ENCODE peak calls at places on chromosomes 3 and 15, in six cellular contexts. One of them, this sample, is unnamed.

GRCh38 chr3:197196192-197196591 is 102.2 kb downstream of the DLG1 start:
- DNase-seq in memory B cell: no peak
- DNase-seq in SW480: no peak
- DNase-seq in nucleus accumbens: no peak
- DNase-seq in endothelial cell: no peak
- DNase-seq in foreskin keratinocyte: no peak
- DNase-seq in this sample: no peak

GRCh38 chr3:186327912-186328487 is 34.0 kb downstream of the DGKG start:
- DNase-seq in endothelial cell: no peak
- DNase-seq in nucleus accumbens: no peak
- DNase-seq in foreskin keratinocyte: no peak
- DNase-seq in SW480: no peak
- DNase-seq in memory B cell: no peak
- DNase-seq in this sample: no peak

GRCh38 chr3:111538687-111539086 is 3.3 kb upstream of the CD96 start:
- DNase-seq in memory B cell: no peak
- DNase-seq in foreskin keratinocyte: peak
- DNase-seq in endothelial cell: no peak
- DNase-seq in SW480: peak
- DNase-seq in nucleus accumbens: no peak
- DNase-seq in this sample: no peak

GRCh38 chr3:66492672-66493071 is 8.2 kb downstream of the LRIG1 start:
- DNase-seq in SW480: no peak
- DNase-seq in nucleus accumbens: no peak
- DNase-seq in endothelial cell: no peak
- DNase-seq in memory B cell: no peak
- DNase-seq in foreskin keratinocyte: no peak
- DNase-seq in this sample: no peak

GRCh38 chr3:54756330-54756731 is 171.5 kb downstream of the LRTM1 start:
- DNase-seq in nucleus accumbens: no peak
- DNase-seq in memory B cell: no peak
- DNase-seq in foreskin keratinocyte: no peak
- DNase-seq in endothelial cell: no peak
- DNase-seq in SW480: no peak
- DNase-seq in this sample: no peak

GRCh38 chr3:75042941-75043340 is 428.5 kb upstream of the CNTN3 start:
- DNase-seq in SW480: no peak
- DNase-seq in memory B cell: no peak
- DNase-seq in nucleus accumbens: no peak
- DNase-seq in endothelial cell: no peak
- DNase-seq in foreskin keratinocyte: no peak
- DNase-seq in this sample: no peak

GRCh38 chr15:25536801-25537310 is 98.0 kb upstream of the UBE3A start:
- DNase-seq in SW480: no peak
- DNase-seq in foreskin keratinocyte: no peak
- DNase-seq in nucleus accumbens: no peak
- DNase-seq in memory B cell: no peak
- DNase-seq in endothelial cell: no peak
- DNase-seq in this sample: no peak

GRCh38 chr3:192991351-192991750 is 73.7 kb upstream of the MB21D2 start:
- DNase-seq in endothelial cell: no peak
- DNase-seq in nucleus accumbens: no peak
- DNase-seq in SW480: no peak
- DNase-seq in memory B cell: no peak
- DNase-seq in foreskin keratinocyte: no peak
- DNase-seq in this sample: no peak

GRCh38 chr3:7506606-7507180 is 645.8 kb downstream of the GRM7 start:
- DNase-seq in endothelial cell: no peak
- DNase-seq in foreskin keratinocyte: peak
- DNase-seq in SW480: no peak
- DNase-seq in nucleus accumbens: no peak
- DNase-seq in memory B cell: no peak
- DNase-seq in this sample: no peak

GRCh38 chr3:179526989-179527391 is 35.7 kb upstream of the ACTL6A start:
- DNase-seq in SW480: peak
- DNase-seq in nucleus accumbens: no peak
- DNase-seq in memory B cell: no peak
- DNase-seq in foreskin keratinocyte: no peak
- DNase-seq in endothelial cell: peak
- DNase-seq in this sample: no peak

GRCh38 chr3:190710723-190711122 is 151.8 kb downstream of the GMNC start:
- DNase-seq in memory B cell: no peak
- DNase-seq in SW480: no peak
- DNase-seq in foreskin keratinocyte: no peak
- DNase-seq in endothelial cell: no peak
- DNase-seq in nucleus accumbens: no peak
- DNase-seq in this sample: no peak

GRCh38 chr3:197809356-197810020 is 18.4 kb downstream of the LRCH3 start:
- DNase-seq in SW480: no peak
- DNase-seq in memory B cell: no peak
- DNase-seq in nucleus accumbens: no peak
- DNase-seq in foreskin keratinocyte: no peak
- DNase-seq in endothelial cell: no peak
- DNase-seq in this sample: no peak

GRCh38 chr15:44033894-44034293 is 161.2 kb downstream of the FRMD5 start:
- DNase-seq in SW480: no peak
- DNase-seq in foreskin keratinocyte: peak
- DNase-seq in memory B cell: no peak
- DNase-seq in endothelial cell: no peak
- DNase-seq in nucleus accumbens: no peak
- DNase-seq in this sample: peak

GRCh38 chr3:85394424-85394823 is 435.6 kb downstream of the CADM2 start:
- DNase-seq in nucleus accumbens: no peak
- DNase-seq in endothelial cell: no peak
- DNase-seq in SW480: no peak
- DNase-seq in memory B cell: no peak
- DNase-seq in foreskin keratinocyte: no peak
- DNase-seq in this sample: no peak

GRCh38 chr3:177041730-177042551 is 155.3 kb downstream of the TBL1XR1 start:
- DNase-seq in memory B cell: no peak
- DNase-seq in endothelial cell: no peak
- DNase-seq in foreskin keratinocyte: no peak
- DNase-seq in SW480: no peak
- DNase-seq in nucleus accumbens: no peak
- DNase-seq in this sample: no peak

GRCh38 chr3:142152349-142152748 is 3.0 kb upstream of the TFDP2 start:
- DNase-seq in nucleus accumbens: no peak
- DNase-seq in endothelial cell: peak
- DNase-seq in SW480: no peak
- DNase-seq in memory B cell: no peak
- DNase-seq in foreskin keratinocyte: no peak
- DNase-seq in this sample: peak

GRCh38 chr3:49715611-49716121 is 3.8 kb downstream of the AMIGO3 start:
- DNase-seq in SW480: no peak
- DNase-seq in endothelial cell: no peak
- DNase-seq in nucleus accumbens: no peak
- DNase-seq in foreskin keratinocyte: no peak
- DNase-seq in memory B cell: no peak
- DNase-seq in this sample: no peak

GRCh38 chr3:182000454-182000853 is 288.7 kb downstream of the SOX2 start:
- DNase-seq in nucleus accumbens: no peak
- DNase-seq in endothelial cell: no peak
- DNase-seq in memory B cell: no peak
- DNase-seq in SW480: no peak
- DNase-seq in foreskin keratinocyte: no peak
- DNase-seq in this sample: no peak

GRCh38 chr3:58737644-58738043 is 71.1 kb upstream of the FAM3D start:
- DNase-seq in SW480: no peak
- DNase-seq in endothelial cell: no peak
- DNase-seq in foreskin keratinocyte: no peak
- DNase-seq in nucleus accumbens: no peak
- DNase-seq in memory B cell: no peak
- DNase-seq in this sample: no peak

GRCh38 chr15:72521682-72522081 is 47.6 kb downstream of the ARIH1 start:
- DNase-seq in SW480: no peak
- DNase-seq in nucleus accumbens: no peak
- DNase-seq in endothelial cell: no peak
- DNase-seq in memory B cell: no peak
- DNase-seq in foreskin keratinocyte: peak
- DNase-seq in this sample: peak

GRCh38 chr3:110314512-110315114 is 757.0 kb upstream of the NECTIN3 start:
- DNase-seq in SW480: peak
- DNase-seq in endothelial cell: peak
- DNase-seq in memory B cell: peak
- DNase-seq in nucleus accumbens: no peak
- DNase-seq in foreskin keratinocyte: peak
- DNase-seq in this sample: peak